ENCODE peak calls at places on chromosome 18, in five cellular contexts. N is GM23338, A is HL-60, B is NCI-H2081, M is spleen. U is an unnamed sample.

GRCh38 chr18:54205951-54206350 is 18.5 kb downstream of the MBD2 start:
- DNase-seq in A (no peak), B (no peak), N (no peak), M (no peak), U (no peak)

GRCh38 chr18:74596959-74597661 is 560 bp upstream of the ZNF407 start:
- DNase-seq in M (peak), N (peak), B (peak), A (peak), U (peak)

GRCh38 chr18:12883684-12884520 is at the start of gene PTPN2:
- DNase-seq in M (peak), A (peak), B (peak), N (peak), U (peak)

GRCh38 chr18:47981830-47982229 is 51.4 kb upstream of the SMAD2 start:
- DNase-seq in N (no peak), B (no peak), A (no peak), M (no peak), U (no peak)

GRCh38 chr18:58856881-58857280 is 7.8 kb upstream of the ZNF532 start:
- DNase-seq in B (no peak), M (no peak), A (peak), N (no peak), U (no peak)

GRCh38 chr18:62880034-62880433 is 164.7 kb downstream of the PHLPP1 start:
- DNase-seq in M (no peak), N (no peak), A (no peak), B (no peak), U (no peak)

GRCh38 chr18:8212893-8213805 is 396.1 kb upstream of the RAB12 start:
- DNase-seq in M (no peak), B (no peak), A (no peak), N (no peak), U (no peak)

GRCh38 chr18:13797157-13797611 is 26.8 kb upstream of the MC5R start:
- DNase-seq in A (no peak), B (no peak), M (no peak), N (no peak), U (no peak)